ENCODE peak calls at places on chromosomes 7 and 10, in four cellular contexts. H is HuH-7; G is germinal center; F is stimulated activated naive CD8-positive, alpha-beta T cell treated with anti-CD3 and anti-CD28 coated beads, Interleukin-15, Interleukin-2, amounts not matched to agents 100 U/mL and 50 U/mL, for 24 hours. X is an unnamed sample.

GRCh38 chr7:36742911-36743775 is 18.8 kb upstream of the AOAH start:
- DNase-seq in H (no peak), G (no peak), F (no peak), X (no peak)

GRCh38 chr10:132587175-132587574 is 49.6 kb downstream of the INPP5A start:
- DNase-seq in H (no peak), G (no peak), F (no peak), X (no peak)

GRCh38 chr7:149097088-149097487 is 6.6 kb upstream of the ZNF786 start:
- DNase-seq in H (no peak), G (no peak), F (no peak), X (no peak)

GRCh38 chr10:114634607-114634974 is 23.5 kb downstream of the ABLIM1 start:
- DNase-seq in H (no peak), G (no peak), F (no peak), X (peak)

GRCh38 chr10:111999915-112000302 is 183.7 kb downstream of the GPAM start:
- DNase-seq in H (no peak), G (no peak), F (no peak), X (no peak)

GRCh38 chr10:71059059-71059818 is 153.1 kb upstream of the UNC5B start:
- DNase-seq in H (no peak), G (no peak), F (no peak), X (no peak)

GRCh38 chr7:121039994-121040393 is 51.5 kb downstream of the CPED1 start:
- DNase-seq in H (no peak), G (no peak), F (no peak), X (no peak)

GRCh38 chr7:71229201-71229600 is 97.3 kb downstream of the GALNT17 start:
- DNase-seq in H (no peak), G (no peak), F (no peak), X (no peak)

GRCh38 chr7:84701524-84702306 is 485.1 kb downstream of the SEMA3D start:
- DNase-seq in H (peak), G (no peak), F (no peak), X (no peak)

GRCh38 chr7:13641699-13642098 is 347.8 kb downstream of the ETV1 start:
- DNase-seq in H (no peak), G (no peak), F (no peak), X (no peak)

GRCh38 chr7:43217055-43217454 is 104.6 kb downstream of the HECW1 start:
- DNase-seq in H (no peak), G (no peak), F (no peak), X (no peak)

GRCh38 chr10:122176232-122176865 is 94.7 kb upstream of the BTBD16 start:
- DNase-seq in H (peak), G (no peak), F (no peak), X (no peak)

GRCh38 chr7:141418087-141418486 is 133.1 kb upstream of the AGK start:
- DNase-seq in H (no peak), G (no peak), F (no peak), X (no peak)

GRCh38 chr10:14557573-14557972 is 217.1 kb downstream of the FAM107B start:
- DNase-seq in H (no peak), G (no peak), F (no peak), X (no peak)

GRCh38 chr10:48384699-48384982 is 78.2 kb downstream of the MAPK8 start:
- DNase-seq in H (no peak), G (no peak), F (no peak), X (no peak)

GRCh38 chr7:55641811-55642210 is 69.5 kb upstream of the VOPP1 start:
- DNase-seq in H (no peak), G (no peak), F (no peak), X (no peak)

GRCh38 chr7:4957847-4958476 is 1.0 kb downstream of the MMD2 start:
- DNase-seq in H (no peak), G (no peak), F (no peak), X (peak)

GRCh38 chr7:92325173-92325572 is 79.4 kb downstream of the ANKIB1 start:
- DNase-seq in H (no peak), G (no peak), F (no peak), X (no peak)

GRCh38 chr10:94963901-94964300 is 25.4 kb downstream of the CYP2C9 start:
- DNase-seq in H (peak), G (no peak), F (no peak), X (peak)

GRCh38 chr7:38215115-38215514 is 37.1 kb downstream of the STARD3NL start:
- DNase-seq in H (no peak), G (no peak), F (no peak), X (no peak)

GRCh38 chr7:106064836-106065559 is 47.1 kb downstream of the SYPL1 start:
- DNase-seq in H (peak), G (no peak), F (no peak), X (peak)

GRCh38 chr7:158828343-158829020 is 827 bp downstream of the ESYT2 start:
- DNase-seq in H (peak), G (peak), F (peak), X (peak)

GRCh38 chr7:88153378-88153777 is 66.5 kb downstream of the SRI start:
- DNase-seq in H (no peak), G (no peak), F (no peak), X (no peak)

GRCh38 chr10:110137142-110137545 is 70.3 kb upstream of the MXI1 start:
- DNase-seq in H (peak), G (peak), F (no peak), X (peak)

GRCh38 chr7:102085223-102085772 is 201.4 kb upstream of the SH2B2 start:
- DNase-seq in H (no peak), G (no peak), F (no peak), X (no peak)

GRCh38 chr7:44189286-44189992 is at the start of gene GCK:
- DNase-seq in H (no peak), G (no peak), F (no peak), X (no peak)

GRCh38 chr10:1311707-1312106 is 255.5 kb downstream of the WDR37 start:
- DNase-seq in H (no peak), G (no peak), F (no peak), X (no peak)

GRCh38 chr7:154776350-154776749 is 226.6 kb downstream of the PAXIP1 start:
- DNase-seq in H (no peak), G (no peak), F (no peak), X (no peak)

GRCh38 chr10:92239185-92239599 is 51.7 kb downstream of the CPEB3 start:
- DNase-seq in H (peak), G (no peak), F (no peak), X (no peak)

GRCh38 chr10:3330687-3331086 is 158.1 kb upstream of the PITRM1 start:
- DNase-seq in H (no peak), G (no peak), F (no peak), X (no peak)

X was measured in erythroblast.